ENCODE peak calls at places on chromosomes 1 and 21, in seven cellular contexts. One of them, this sample, is unnamed.

GRCh38 chr1:241998412-241998921 is 431 bp downstream of the MAP1LC3C start:
- DNase-seq in GM23338: peak; percentile 87
- DNase-seq in IMR-90: peak; percentile 73
- DNase-seq in neural progenitor cell: peak; percentile 60
- DNase-seq in tibial artery: peak; percentile 74
- DNase-seq in cardiac muscle cell: peak; percentile 84
- DNase-seq in GM23248: peak; percentile 88
- DNase-seq in this sample: peak; percentile 72

GRCh38 chr1:64917907-64918306 is 48.4 kb downstream of the JAK1 start:
- DNase-seq in GM23338: no peak
- DNase-seq in IMR-90: no peak
- DNase-seq in neural progenitor cell: no peak
- DNase-seq in tibial artery: no peak
- DNase-seq in cardiac muscle cell: no peak
- DNase-seq in GM23248: no peak
- DNase-seq in this sample: no peak

GRCh38 chr1:91755176-91755575 is 130.8 kb downstream of the TGFBR3 start:
- DNase-seq in GM23338: no peak
- DNase-seq in IMR-90: peak; percentile 48
- DNase-seq in neural progenitor cell: no peak
- DNase-seq in tibial artery: peak; percentile 70
- DNase-seq in cardiac muscle cell: peak; percentile 74
- DNase-seq in GM23248: peak; percentile 80
- DNase-seq in this sample: no peak

GRCh38 chr1:212503714-212504113 is 71.0 kb downstream of the NENF start:
- DNase-seq in GM23338: no peak
- DNase-seq in IMR-90: no peak
- DNase-seq in neural progenitor cell: no peak
- DNase-seq in tibial artery: no peak
- DNase-seq in cardiac muscle cell: no peak
- DNase-seq in GM23248: no peak
- DNase-seq in this sample: no peak

GRCh38 chr1:36174716-36175115 is 18.8 kb downstream of the MAP7D1 start:
- DNase-seq in GM23338: no peak
- DNase-seq in IMR-90: no peak
- DNase-seq in neural progenitor cell: no peak
- DNase-seq in tibial artery: no peak
- DNase-seq in cardiac muscle cell: no peak
- DNase-seq in GM23248: no peak
- DNase-seq in this sample: no peak

GRCh38 chr1:218482683-218483082 is 137.5 kb downstream of the TGFB2 start:
- DNase-seq in GM23338: no peak
- DNase-seq in IMR-90: peak; percentile 31
- DNase-seq in neural progenitor cell: no peak
- DNase-seq in tibial artery: no peak
- DNase-seq in cardiac muscle cell: peak; percentile 94
- DNase-seq in GM23248: peak; percentile 79
- DNase-seq in this sample: no peak

GRCh38 chr1:230431517-230431916 is 5.4 kb upstream of the PGBD5 start:
- DNase-seq in GM23338: no peak
- DNase-seq in IMR-90: no peak
- DNase-seq in neural progenitor cell: no peak
- DNase-seq in tibial artery: no peak
- DNase-seq in cardiac muscle cell: no peak
- DNase-seq in GM23248: no peak
- DNase-seq in this sample: no peak

GRCh38 chr1:173475564-173476196 is 1.5 kb upstream of the PRDX6 start:
- DNase-seq in GM23338: no peak
- DNase-seq in IMR-90: peak; percentile 77
- DNase-seq in neural progenitor cell: no peak
- DNase-seq in tibial artery: no peak
- DNase-seq in cardiac muscle cell: peak; percentile 63
- DNase-seq in GM23248: peak; percentile 88
- DNase-seq in this sample: no peak

GRCh38 chr1:239947789-239948188 is 143.9 kb upstream of the FMN2 start:
- DNase-seq in GM23338: no peak
- DNase-seq in IMR-90: peak; percentile 16
- DNase-seq in neural progenitor cell: no peak
- DNase-seq in tibial artery: no peak
- DNase-seq in cardiac muscle cell: no peak
- DNase-seq in GM23248: peak; percentile 28
- DNase-seq in this sample: no peak

GRCh38 chr1:183989078-183989577 is 48.4 kb downstream of the COLGALT2 start:
- DNase-seq in GM23338: no peak
- DNase-seq in IMR-90: peak; percentile 95
- DNase-seq in neural progenitor cell: no peak
- DNase-seq in tibial artery: peak; percentile 47
- DNase-seq in cardiac muscle cell: peak; percentile 65
- DNase-seq in GM23248: peak; percentile 97
- DNase-seq in this sample: peak; percentile 33

GRCh38 chr21:18144341-18144740 is 100.3 kb upstream of the CHODL start:
- DNase-seq in GM23338: no peak
- DNase-seq in IMR-90: no peak
- DNase-seq in neural progenitor cell: no peak
- DNase-seq in tibial artery: no peak
- DNase-seq in cardiac muscle cell: no peak
- DNase-seq in GM23248: no peak
- DNase-seq in this sample: no peak

GRCh38 chr1:12168451-12169160 is 1.8 kb downstream of the TNFRSF1B start:
- DNase-seq in GM23338: no peak
- DNase-seq in IMR-90: no peak
- DNase-seq in neural progenitor cell: peak; percentile 18
- DNase-seq in tibial artery: no peak
- DNase-seq in cardiac muscle cell: no peak
- DNase-seq in GM23248: no peak
- DNase-seq in this sample: peak; percentile 65

GRCh38 chr1:12169442-12170135 is 2.8 kb downstream of the TNFRSF1B start:
- DNase-seq in GM23338: no peak
- DNase-seq in IMR-90: no peak
- DNase-seq in neural progenitor cell: no peak
- DNase-seq in tibial artery: no peak
- DNase-seq in cardiac muscle cell: no peak
- DNase-seq in GM23248: no peak
- DNase-seq in this sample: no peak

GRCh38 chr1:12167493-12168429 is 970 bp downstream of the TNFRSF1B start:
- DNase-seq in GM23338: no peak
- DNase-seq in IMR-90: no peak
- DNase-seq in neural progenitor cell: no peak
- DNase-seq in tibial artery: no peak
- DNase-seq in cardiac muscle cell: no peak
- DNase-seq in GM23248: no peak
- DNase-seq in this sample: no peak

GRCh38 chr1:12165342-12165741 is 1.4 kb upstream of the TNFRSF1B start:
- DNase-seq in GM23338: no peak
- DNase-seq in IMR-90: no peak
- DNase-seq in neural progenitor cell: no peak
- DNase-seq in tibial artery: no peak
- DNase-seq in cardiac muscle cell: no peak
- DNase-seq in GM23248: no peak
- DNase-seq in this sample: no peak

DNA sequence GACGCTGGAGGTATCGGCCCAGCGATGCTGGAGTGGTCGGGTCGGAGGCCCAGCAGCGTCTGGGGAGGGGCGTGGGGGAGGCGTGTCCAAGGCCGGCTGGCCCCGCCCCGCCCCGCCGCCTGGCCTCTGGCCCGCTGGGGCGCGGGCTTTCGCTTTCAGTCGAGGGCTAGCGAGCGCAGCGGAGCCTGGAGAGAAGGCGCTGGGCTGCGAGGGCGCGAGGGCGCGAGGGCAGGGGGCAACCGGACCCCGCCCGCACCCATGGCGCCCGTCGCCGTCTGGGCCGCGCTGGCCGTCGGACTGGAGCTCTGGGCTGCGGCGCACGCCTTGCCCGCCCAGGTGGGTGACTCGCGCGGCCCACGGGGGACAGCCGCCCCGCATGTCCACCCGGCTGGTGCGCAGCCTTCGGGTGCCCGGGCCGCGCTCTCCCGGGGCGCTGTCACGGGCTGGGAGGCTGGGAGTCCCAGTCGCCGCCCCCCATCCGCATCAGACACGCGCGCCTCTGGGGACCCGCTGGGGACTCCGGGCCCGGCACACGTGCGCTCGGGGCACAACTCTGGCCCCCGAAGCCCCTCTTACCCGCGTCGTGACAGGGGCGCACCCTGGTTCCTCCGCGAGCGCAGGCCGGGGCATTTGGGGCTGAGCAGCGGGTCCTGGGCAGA is at the start of gene TNFRSF1B:
- DNase-seq in GM23338: peak; percentile 87
- DNase-seq in IMR-90: peak; percentile 29
- DNase-seq in neural progenitor cell: peak; percentile 83
- DNase-seq in tibial artery: no peak
- DNase-seq in cardiac muscle cell: peak; percentile 69
- DNase-seq in GM23248: peak; percentile 65
- DNase-seq in this sample: peak; percentile 82
- H3K4me1 ChIP-seq in GM23338: no peaks in the 10 kb centered on the region
- H3K4me1 ChIP-seq in IMR-90: peaks cover 10% of the 10 kb centered on the region
- H3K4me1 ChIP-seq in neural progenitor cell: no peaks in the 10 kb centered on the region
- H3K4me1 ChIP-seq in tibial artery: peaks cover 13% of the 10 kb centered on the region
- H3K4me1 ChIP-seq in cardiac muscle cell: no peaks in the 10 kb centered on the region
- H3K4me1 ChIP-seq in GM23248: peaks cover 6% of the 10 kb centered on the region
- H3K4me1 ChIP-seq in this sample: peaks cover 59% of the 10 kb centered on the region

GRCh38 chr1:117660266-117660973 is 54.6 kb downstream of the TENT5C start:
- DNase-seq in GM23338: no peak
- DNase-seq in IMR-90: no peak
- DNase-seq in neural progenitor cell: no peak
- DNase-seq in tibial artery: no peak
- DNase-seq in cardiac muscle cell: no peak
- DNase-seq in GM23248: no peak
- DNase-seq in this sample: no peak

GRCh38 chr1:117661027-117661426 is 55.2 kb downstream of the TENT5C start:
- DNase-seq in GM23338: no peak
- DNase-seq in IMR-90: no peak
- DNase-seq in neural progenitor cell: no peak
- DNase-seq in tibial artery: no peak
- DNase-seq in cardiac muscle cell: no peak
- DNase-seq in GM23248: no peak
- DNase-seq in this sample: no peak

GRCh38 chr1:117663156-117663902 is 57.5 kb downstream of the TENT5C start:
- DNase-seq in GM23338: no peak
- DNase-seq in IMR-90: no peak
- DNase-seq in neural progenitor cell: no peak
- DNase-seq in tibial artery: no peak
- DNase-seq in cardiac muscle cell: no peak
- DNase-seq in GM23248: no peak
- DNase-seq in this sample: no peak

GRCh38 chr1:117664314-117664713 is 58.5 kb downstream of the TENT5C start:
- DNase-seq in GM23338: no peak
- DNase-seq in IMR-90: no peak
- DNase-seq in neural progenitor cell: no peak
- DNase-seq in tibial artery: no peak
- DNase-seq in cardiac muscle cell: no peak
- DNase-seq in GM23248: no peak
- DNase-seq in this sample: no peak

GRCh38 chr1:117662667-117663066 is 56.8 kb downstream of the TENT5C start:
- DNase-seq in GM23338: peak; percentile 56
- DNase-seq in IMR-90: no peak
- DNase-seq in neural progenitor cell: no peak
- DNase-seq in tibial artery: no peak
- DNase-seq in cardiac muscle cell: no peak
- DNase-seq in GM23248: no peak
- DNase-seq in this sample: no peak
- H3K27ac ChIP-seq in GM23338: peak overlapping the region; percentile 73
- H3K27ac ChIP-seq in IMR-90: no peak overlapping the region
- H3K27ac ChIP-seq in neural progenitor cell: no peak overlapping the region
- H3K27ac ChIP-seq in tibial artery: no peak overlapping the region
- H3K27ac ChIP-seq in cardiac muscle cell: no peak overlapping the region
- H3K27ac ChIP-seq in GM23248: no peak overlapping the region
- H3K27ac ChIP-seq in this sample: no peak overlapping the region

DNA sequence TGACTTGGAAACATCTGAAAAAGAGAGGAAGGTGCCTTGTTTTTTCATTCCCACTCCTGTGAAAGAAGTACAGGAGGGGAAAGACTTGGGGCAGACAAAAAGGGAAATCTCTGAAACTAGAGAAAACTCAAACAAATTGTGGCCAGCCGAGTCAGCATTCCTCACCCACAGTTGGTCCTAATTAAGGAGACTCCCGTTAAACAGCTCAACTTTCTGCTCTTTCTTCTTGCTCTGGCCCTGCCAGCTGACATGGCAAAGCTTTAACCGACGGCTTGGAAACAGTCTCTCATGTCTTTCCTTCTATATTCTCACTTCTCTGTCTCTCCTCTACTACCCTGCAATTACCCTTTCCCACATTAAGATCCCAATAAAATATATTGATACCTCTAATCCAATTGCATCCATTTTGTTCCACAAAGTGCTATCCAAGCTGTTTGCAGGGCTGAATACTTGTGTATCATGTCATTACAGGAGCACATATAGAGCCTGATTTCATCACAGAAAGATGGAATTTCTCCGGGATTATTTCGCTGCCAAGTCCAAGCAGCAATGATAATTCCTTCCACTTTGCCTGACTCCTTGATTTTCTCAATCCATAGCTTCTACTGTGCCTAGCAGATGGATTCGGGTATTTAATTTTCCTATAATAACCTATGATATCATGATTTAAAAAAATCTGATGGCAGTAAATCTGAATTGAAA is 65.4 kb upstream of the IPO9 start:
- DNase-seq in GM23338: no peak
- DNase-seq in IMR-90: peak; percentile 55
- DNase-seq in neural progenitor cell: peak; percentile 66
- DNase-seq in tibial artery: no peak
- DNase-seq in cardiac muscle cell: peak; percentile 80
- DNase-seq in GM23248: peak; percentile 81
- DNase-seq in this sample: no peak
- H3K4me1 ChIP-seq in GM23338: peaks cover 16% of the 10 kb centered on the region
- H3K4me1 ChIP-seq in IMR-90: peaks cover 25% of the 10 kb centered on the region
- H3K4me1 ChIP-seq in neural progenitor cell: peaks cover 63% of the 10 kb centered on the region
- H3K4me1 ChIP-seq in tibial artery: peaks cover 34% of the 10 kb centered on the region
- H3K4me1 ChIP-seq in cardiac muscle cell: peaks cover 78% of the 10 kb centered on the region
- H3K4me1 ChIP-seq in GM23248: peaks cover 97% of the 10 kb centered on the region
- H3K4me1 ChIP-seq in this sample: peaks cover 99% of the 10 kb centered on the region

GRCh38 chr1:209368864-209369598 is 214.5 kb upstream of the CAMK1G start:
- DNase-seq in GM23338: no peak
- DNase-seq in IMR-90: peak; percentile 96
- DNase-seq in neural progenitor cell: no peak
- DNase-seq in tibial artery: no peak
- DNase-seq in cardiac muscle cell: peak; percentile 98
- DNase-seq in GM23248: peak; percentile 84
- DNase-seq in this sample: no peak
- H3K27ac ChIP-seq in GM23338: no peak overlapping the region
- H3K27ac ChIP-seq in IMR-90: peak overlapping the region; percentile 13
- H3K27ac ChIP-seq in neural progenitor cell: no peak overlapping the region
- H3K27ac ChIP-seq in tibial artery: no peak overlapping the region
- H3K27ac ChIP-seq in cardiac muscle cell: no peak overlapping the region
- H3K27ac ChIP-seq in GM23248: peak overlapping the region; percentile 46
- H3K27ac ChIP-seq in this sample: no peak overlapping the region

This sample was measured in heart right ventricle.